ENCODE peak calls at places on chromosome 4, in ten cellular contexts. I, K, P, N, A, H, L, R, U and Q are unnamed samples.

GRCh38 chr4:57077550-57078311 is 32.5 kb downstream of the IGFBP7 start:
- DNase-seq in I (no peak), K (no peak), P (no peak), N (no peak), A (peak; percentile 86), H (no peak), L (no peak), R (no peak), U (no peak), Q (peak; percentile 87)

GRCh38 chr4:48796191-48796926 is 16.3 kb upstream of the FRYL start:
- DNase-seq in I (no peak), K (no peak), P (no peak), N (no peak), A (no peak), H (no peak), L (no peak), R (no peak), U (no peak), Q (no peak)

GRCh38 chr4:114025176-114025777 is 45.8 kb upstream of the ARSJ start:
- DNase-seq in I (no peak), K (no peak), P (no peak), N (no peak), A (no peak), H (no peak), L (no peak), R (no peak), U (no peak), Q (no peak)

GRCh38 chr4:86118696-86119095 is 241.2 kb downstream of the MAPK10 start:
- DNase-seq in I (no peak), K (no peak), P (no peak), N (no peak), A (no peak), H (no peak), L (no peak), R (no peak), U (no peak), Q (no peak)

GRCh38 chr4:108081251-108081650 is 87.5 kb downstream of the LEF1 start:
- DNase-seq in I (no peak), K (no peak), P (no peak), N (no peak), A (no peak), H (no peak), L (no peak), R (no peak), U (no peak), Q (no peak)

GRCh38 chr4:129358571-129358970 is 262.6 kb downstream of the C4orf33 start:
- DNase-seq in I (no peak), K (no peak), P (no peak), N (no peak), A (peak; percentile 30), H (no peak), L (no peak), R (no peak), U (no peak), Q (peak; percentile 32)

GRCh38 chr4:105895609-105896460 is 564 bp downstream of the NPNT start:
- DNase-seq in I (no peak), K (peak; percentile 57), P (no peak), N (peak; percentile 47), A (peak; percentile 37), H (no peak), L (peak; percentile 67), R (peak; percentile 62), U (no peak), Q (no peak)

GRCh38 chr4:11496313-11496956 is 67.7 kb upstream of the HS3ST1 start:
- DNase-seq in I (no peak), K (no peak), P (no peak), N (no peak), A (peak; percentile 73), H (no peak), L (no peak), R (no peak), U (no peak), Q (no peak)

GRCh38 chr4:75513529-75514130 is 573 bp downstream of the RCHY1 start:
- DNase-seq in I (no peak), K (no peak), P (no peak), N (no peak), A (no peak), H (no peak), L (no peak), R (no peak), U (no peak), Q (no peak)

GRCh38 chr4:109990307-109991257 is 77.9 kb downstream of the EGF start:
- DNase-seq in I (no peak), K (no peak), P (no peak), N (no peak), A (no peak), H (no peak), L (no peak), R (no peak), U (no peak), Q (no peak)

GRCh38 chr4:26269038-26269437 is 51.8 kb upstream of the RBPJ start:
- DNase-seq in I (no peak), K (no peak), P (no peak), N (no peak), A (no peak), H (no peak), L (no peak), R (no peak), U (no peak), Q (no peak)

GRCh38 chr4:75344915-75345314 is 169.3 kb downstream of the RCHY1 start:
- DNase-seq in I (no peak), K (no peak), P (no peak), N (no peak), A (peak; percentile 5), H (no peak), L (no peak), R (no peak), U (no peak), Q (peak; percentile 54)

GRCh38 chr4:119733431-119733830 is 104.8 kb upstream of the PDE5A start:
- DNase-seq in I (no peak), K (no peak), P (no peak), N (no peak), A (no peak), H (no peak), L (no peak), R (no peak), U (no peak), Q (peak; percentile 52)

GRCh38 chr4:31442236-31442635 is 722.1 kb downstream of the PCDH7 start:
- DNase-seq in I (no peak), K (no peak), P (no peak), N (no peak), A (no peak), H (no peak), L (no peak), R (no peak), U (no peak), Q (no peak)

GRCh38 chr4:77220841-77221613 is 64.0 kb downstream of the CCNG2 start:
- DNase-seq in I (no peak), K (peak; percentile 55), P (no peak), N (no peak), A (peak; percentile 45), H (no peak), L (no peak), R (no peak), U (no peak), Q (peak; percentile 76)

GRCh38 chr4:74793757-74794340 is 474 bp downstream of the BTC start:
- DNase-seq in I (no peak), K (peak; percentile 32), P (no peak), N (peak; percentile 72), A (peak; percentile 24), H (peak; percentile 52), L (peak; percentile 81), R (peak; percentile 68), U (no peak), Q (peak; percentile 7)

GRCh38 chr4:102541708-102542107 is 40.5 kb downstream of the NFKB1 start:
- DNase-seq in I (no peak), K (no peak), P (no peak), N (no peak), A (no peak), H (no peak), L (no peak), R (no peak), U (no peak), Q (no peak)

GRCh38 chr4:57053508-57053907 is 56.7 kb downstream of the IGFBP7 start:
- DNase-seq in I (no peak), K (no peak), P (no peak), N (no peak), A (peak; percentile 74), H (no peak), L (no peak), R (no peak), U (no peak), Q (peak; percentile 96)

GRCh38 chr4:106986486-106986885 is 49.6 kb downstream of the DKK2 start:
- DNase-seq in I (no peak), K (no peak), P (no peak), N (peak; percentile 44), A (no peak), H (no peak), L (no peak), R (no peak), U (no peak), Q (no peak)

GRCh38 chr4:139018501-139018900 is 2.9 kb downstream of the NOCT start:
- DNase-seq in I (no peak), K (no peak), P (no peak), N (no peak), A (no peak), H (no peak), L (no peak), R (no peak), U (no peak), Q (no peak)

GRCh38 chr4:36399762-36400353 is 118.4 kb downstream of the DTHD1 start:
- DNase-seq in I (no peak), K (no peak), P (no peak), N (peak; percentile 16), A (peak; percentile 8), H (no peak), L (no peak), R (peak; percentile 9), U (peak; percentile 57), Q (peak; percentile 21)

GRCh38 chr4:158025131-158025530 is 147.7 kb downstream of the GASK1B start:
- DNase-seq in I (no peak), K (no peak), P (no peak), N (no peak), A (peak; percentile 50), H (no peak), L (no peak), R (no peak), U (no peak), Q (peak; percentile 63)